ENCODE peak calls at places on chromosomes 6 and 20, in ten cellular contexts. T, X, Z, B, U, S, J, P, H and I are unnamed samples.

GRCh38 chr6:166173292-166173951 is 5.8 kb upstream of the TBXT start:
- DNase-seq in T (no peak), X (no peak), Z (no peak), B (no peak), U (no peak), S (no peak), J (no peak), P (no peak), H (no peak), I (no peak)

GRCh38 chr20:20367681-20368413 is at the start of gene INSM1:
- DNase-seq in T (no peak), X (no peak), Z (no peak), B (no peak), U (peak), S (no peak), J (no peak), P (no peak), H (peak), I (no peak)

GRCh38 chr20:12130781-12131180 is 213.1 kb downstream of the BTBD3 start:
- DNase-seq in T (no peak), X (no peak), Z (no peak), B (no peak), U (no peak), S (no peak), J (no peak), P (no peak), H (no peak), I (no peak)

GRCh38 chr6:128631031-128631430 is 110.6 kb upstream of the PTPRK start:
- DNase-seq in T (no peak), X (no peak), Z (no peak), B (no peak), U (no peak), S (no peak), J (no peak), P (no peak), H (no peak), I (no peak)

GRCh38 chr20:62386383-62387218 is at the start of gene RPS21:
- DNase-seq in T (peak), X (peak), Z (peak), B (peak), U (peak), S (peak), J (peak), P (peak), H (peak), I (no peak)

GRCh38 chr6:150078788-150079187 is 9.9 kb upstream of the ULBP3 start:
- DNase-seq in T (no peak), X (no peak), Z (no peak), B (no peak), U (peak), S (no peak), J (no peak), P (no peak), H (no peak), I (no peak)

GRCh38 chr6:3162067-3162497 is 4.7 kb upstream of the TUBB2A start:
- DNase-seq in T (peak), X (no peak), Z (peak), B (no peak), U (no peak), S (no peak), J (no peak), P (no peak), H (no peak), I (no peak)

GRCh38 chr6:126182650-126183311 is 157.1 kb upstream of the CENPW start:
- DNase-seq in T (no peak), X (no peak), Z (no peak), B (no peak), U (no peak), S (no peak), J (no peak), P (no peak), H (no peak), I (peak)

GRCh38 chr6:166688286-166688685 is 61.2 kb upstream of the RPS6KA2 start:
- DNase-seq in T (no peak), X (no peak), Z (no peak), B (no peak), U (no peak), S (no peak), J (no peak), P (no peak), H (no peak), I (no peak)

GRCh38 chr6:125207956-125208355 is 54.4 kb downstream of the TPD52L1 start:
- DNase-seq in T (peak), X (no peak), Z (peak), B (no peak), U (no peak), S (no peak), J (no peak), P (no peak), H (no peak), I (no peak)

GRCh38 chr20:51562334-51563140 is 20.0 kb upstream of the NFATC2 start:
- DNase-seq in T (peak), X (peak), Z (peak), B (peak), U (peak), S (peak), J (peak), P (peak), H (peak), I (peak)

GRCh38 chr6:89970609-89971337 is 76.5 kb downstream of the GJA10 start:
- DNase-seq in T (peak), X (no peak), Z (peak), B (peak), U (peak), S (peak), J (peak), P (peak), H (peak), I (peak)

GRCh38 chr6:111494951-111495350 is 11.9 kb upstream of the REV3L start:
- DNase-seq in T (no peak), X (no peak), Z (no peak), B (no peak), U (no peak), S (no peak), J (no peak), P (no peak), H (no peak), I (no peak)